ENCODE peak calls at places on chromosomes 3 and 15, in six cellular contexts. N, E, O, J, R and W are unnamed samples.

GRCh38 chr15:59245583-59245982 is 38.9 kb downstream of the LDHAL6B start:
- DNase-seq in N (no peak), E (no peak), O (no peak), J (no peak), R (no peak), W (no peak)

GRCh38 chr3:44795197-44795596 is 33.6 kb downstream of the KIF15 start:
- DNase-seq in N (no peak), E (no peak), O (no peak), J (no peak), R (no peak), W (no peak)

GRCh38 chr3:171788546-171789351 is 21.5 kb downstream of the PLD1 start:
- DNase-seq in N (no peak), E (no peak), O (peak), J (no peak), R (peak), W (no peak)

GRCh38 chr3:126459111-126459762 is 16.5 kb downstream of the ZXDC start:
- DNase-seq in N (no peak), E (no peak), O (no peak), J (no peak), R (no peak), W (no peak)

GRCh38 chr3:30970183-30970582 is 75.7 kb upstream of the GADL1 start:
- DNase-seq in N (peak), E (no peak), O (no peak), J (no peak), R (no peak), W (no peak)

GRCh38 chr3:100535610-100535943 is 43.2 kb downstream of the TMEM45A start:
- DNase-seq in N (no peak), E (no peak), O (no peak), J (no peak), R (no peak), W (no peak)

GRCh38 chr3:193229851-193230250 is 11.2 kb upstream of the PLAAT1 start:
- DNase-seq in N (no peak), E (no peak), O (no peak), J (no peak), R (no peak), W (no peak)

GRCh38 chr3:145094355-145094941 is 1066.5 kb downstream of the PLOD2 start:
- DNase-seq in N (peak), E (no peak), O (peak), J (no peak), R (no peak), W (no peak)

GRCh38 chr3:169297214-169297613 is 366.3 kb downstream of the MECOM start:
- DNase-seq in N (no peak), E (no peak), O (no peak), J (no peak), R (no peak), W (no peak)

GRCh38 chr15:30958219-30958618 is 33.2 kb downstream of the MTMR10 start:
- DNase-seq in N (no peak), E (no peak), O (no peak), J (no peak), R (no peak), W (no peak)

GRCh38 chr15:90337256-90337655 is 14.8 kb upstream of the ZNF774 start:
- DNase-seq in N (no peak), E (no peak), O (no peak), J (no peak), R (no peak), W (no peak)

GRCh38 chr15:75131269-75131643 is 70.4 kb upstream of the C15orf39 start:
- DNase-seq in N (no peak), E (no peak), O (no peak), J (no peak), R (no peak), W (no peak)

GRCh38 chr3:55516391-55517030 is 29.4 kb upstream of the WNT5A start:
- DNase-seq in N (no peak), E (no peak), O (no peak), J (no peak), R (no peak), W (no peak)

GRCh38 chr3:83514130-83514914 is 1444.5 kb upstream of the CADM2 start:
- DNase-seq in N (no peak), E (no peak), O (peak), J (no peak), R (no peak), W (no peak)

GRCh38 chr3:12708584-12709192 is 44.8 kb upstream of the RAF1 start:
- DNase-seq in N (no peak), E (no peak), O (peak), J (no peak), R (no peak), W (no peak)

GRCh38 chr15:40150163-40150925 is 10.5 kb upstream of the BUB1B start:
- DNase-seq in N (no peak), E (no peak), O (peak), J (no peak), R (peak), W (no peak)

GRCh38 chr15:65828566-65828965 is 36.5 kb upstream of the DENND4A start:
- DNase-seq in N (no peak), E (peak), O (no peak), J (no peak), R (no peak), W (no peak)